ENCODE peak calls at places on chromosomes 16 and 17, in seven cellular contexts. Z, M, X, U, K, J and P are unnamed samples.

GRCh38 chr17:79483842-79484241 is 127.0 kb downstream of the RBFOX3 start:
- DNase-seq in Z (no peak), M (no peak), X (no peak), U (no peak), K (no peak), J (no peak), P (no peak)

GRCh38 chr17:82702161-82702932 is 3.8 kb upstream of the RAB40B start:
- DNase-seq in Z (peak; percentile 79), M (no peak), X (no peak), U (no peak), K (peak; percentile 13), J (no peak), P (no peak)

GRCh38 chr16:89067677-89068076 is 26.0 kb upstream of the ACSF3 start:
- DNase-seq in Z (peak; percentile 28), M (no peak), X (no peak), U (no peak), K (no peak), J (no peak), P (no peak)

GRCh38 chr17:52011070-52011469 is 147.4 kb downstream of the CA10 start:
- DNase-seq in Z (no peak), M (no peak), X (no peak), U (no peak), K (no peak), J (no peak), P (no peak)

GRCh38 chr16:3841729-3842508 is 38.6 kb downstream of the CREBBP start:
- DNase-seq in Z (no peak), M (no peak), X (no peak), U (no peak), K (no peak), J (no peak), P (no peak)

GRCh38 chr17:78144736-78145641 is 1.2 kb upstream of the C17orf99 start:
- DNase-seq in Z (peak; percentile 72), M (peak; percentile 39), X (no peak), U (no peak), K (no peak), J (no peak), P (no peak)

GRCh38 chr16:81005644-81006471 is 827 bp downstream of the CMC2 start:
- DNase-seq in Z (peak; percentile 83), M (no peak), X (no peak), U (no peak), K (no peak), J (no peak), P (no peak)

GRCh38 chr17:6641374-6641818 is 536 bp downstream of the TXNDC17 start:
- DNase-seq in Z (peak; percentile 44), M (no peak), X (no peak), U (no peak), K (no peak), J (no peak), P (no peak)

GRCh38 chr17:72764632-72765041 is 327.9 kb downstream of the SLC39A11 start:
- DNase-seq in Z (no peak), M (no peak), X (no peak), U (no peak), K (no peak), J (no peak), P (no peak)

GRCh38 chr16:8173111-8173644 is 417.1 kb downstream of the TMEM114 start:
- DNase-seq in Z (peak; percentile 58), M (peak; percentile 45), X (peak; percentile 82), U (peak; percentile 37), K (peak; percentile 73), J (peak; percentile 56), P (peak; percentile 66)

GRCh38 chr17:39812466-39812865 is 51.6 kb downstream of the IKZF3 start:
- DNase-seq in Z (no peak), M (no peak), X (no peak), U (no peak), K (no peak), J (no peak), P (no peak)

GRCh38 chr16:47888142-47888541 is 267.7 kb downstream of the ABCC12 start:
- DNase-seq in Z (no peak), M (no peak), X (no peak), U (no peak), K (no peak), J (no peak), P (no peak)

GRCh38 chr16:56734429-56734828 is 4.5 kb downstream of the NUP93 start:
- DNase-seq in Z (no peak), M (no peak), X (no peak), U (no peak), K (no peak), J (no peak), P (no peak)

GRCh38 chr16:2009791-2010510 is at the start of gene ZNF598:
- DNase-seq in Z (peak; percentile 79), M (peak; percentile 68), X (peak; percentile 79), U (peak; percentile 88), K (peak; percentile 87), J (peak; percentile 83), P (peak; percentile 98)

GRCh38 chr16:3596101-3596861 is 15.1 kb downstream of the SLX4 start:
- DNase-seq in Z (no peak), M (no peak), X (no peak), U (no peak), K (no peak), J (no peak), P (no peak)

GRCh38 chr16:88533945-88534641 is 36.1 kb upstream of the ZC3H18 start:
- DNase-seq in Z (peak; percentile 75), M (peak; percentile 67), X (peak; percentile 45), U (peak; percentile 85), K (peak; percentile 77), J (peak; percentile 82), P (peak; percentile 91)

GRCh38 chr17:61396586-61397085 is 3.0 kb upstream of the TBX2 start:
- DNase-seq in Z (no peak), M (no peak), X (no peak), U (no peak), K (no peak), J (no peak), P (no peak)

GRCh38 chr17:57582881-57583756 is 162.0 kb downstream of the CCDC182 start:
- DNase-seq in Z (no peak), M (no peak), X (no peak), U (no peak), K (no peak), J (no peak), P (no peak)

GRCh38 chr17:6474906-6475305 is 30.7 kb downstream of the PIMREG start:
- DNase-seq in Z (no peak), M (no peak), X (no peak), U (no peak), K (no peak), J (no peak), P (peak; percentile 59)

GRCh38 chr17:64355536-64356303 is 34.9 kb downstream of the PECAM1 start:
- DNase-seq in Z (no peak), M (no peak), X (no peak), U (peak; percentile 30), K (peak; percentile 62), J (no peak), P (no peak)

GRCh38 chr17:60563743-60564142 is 36.2 kb upstream of the PPM1D start:
- DNase-seq in Z (no peak), M (no peak), X (no peak), U (no peak), K (no peak), J (no peak), P (no peak)

GRCh38 chr17:60451965-60452364 is 29.7 kb downstream of the CHCT1 start:
- DNase-seq in Z (no peak), M (no peak), X (no peak), U (no peak), K (no peak), J (no peak), P (no peak)

GRCh38 chr16:22614271-22614947 is 103.7 kb downstream of the NPIPB5 start:
- DNase-seq in Z (peak; percentile 38), M (no peak), X (no peak), U (no peak), K (no peak), J (peak; percentile 16), P (no peak)

GRCh38 chr16:79668502-79668901 is 68.0 kb upstream of the MAF start:
- DNase-seq in Z (no peak), M (no peak), X (no peak), U (no peak), K (no peak), J (no peak), P (no peak)